ENCODE peak calls at places on chromosomes 12 and 14, in seven cellular contexts. One of them, this sample, is unnamed.

GRCh38 chr12:29255061-29255460 is 106.0 kb downstream of the FAR2 start:
- DNase-seq in tibial artery: no peak
- DNase-seq in testis: no peak
- DNase-seq in HCT116: no peak
- DNase-seq in CD8-positive, alpha-beta T cell: no peak
- DNase-seq in transverse colon: no peak
- DNase-seq in neural progenitor cell: no peak
- DNase-seq in this sample: no peak

GRCh38 chr12:42652048-42652447 is 62.5 kb upstream of the PRICKLE1 start:
- DNase-seq in CD8-positive, alpha-beta T cell: no peak
- DNase-seq in neural progenitor cell: no peak
- DNase-seq in tibial artery: no peak
- DNase-seq in HCT116: no peak
- DNase-seq in testis: no peak
- DNase-seq in transverse colon: no peak
- DNase-seq in this sample: no peak

GRCh38 chr12:25119020-25119419 is 75.9 kb downstream of the DNAI7 start:
- DNase-seq in testis: no peak
- DNase-seq in tibial artery: no peak
- DNase-seq in neural progenitor cell: no peak
- DNase-seq in transverse colon: no peak
- DNase-seq in CD8-positive, alpha-beta T cell: no peak
- DNase-seq in HCT116: no peak
- DNase-seq in this sample: no peak

GRCh38 chr14:102146423-102146822 is 6.7 kb downstream of the WDR20 start:
- DNase-seq in tibial artery: no peak
- DNase-seq in transverse colon: no peak
- DNase-seq in neural progenitor cell: no peak
- DNase-seq in testis: no peak
- DNase-seq in HCT116: no peak
- DNase-seq in CD8-positive, alpha-beta T cell: no peak
- DNase-seq in this sample: no peak

GRCh38 chr14:103923863-103924262 is 4.4 kb upstream of the TDRD9 start:
- DNase-seq in CD8-positive, alpha-beta T cell: no peak
- DNase-seq in neural progenitor cell: no peak
- DNase-seq in transverse colon: no peak
- DNase-seq in HCT116: no peak
- DNase-seq in testis: no peak
- DNase-seq in tibial artery: peak; percentile 29
- DNase-seq in this sample: no peak

GRCh38 chr14:104751539-104752337 is 1.2 kb upstream of the SIVA1 start:
- DNase-seq in neural progenitor cell: no peak
- DNase-seq in testis: no peak
- DNase-seq in HCT116: no peak
- DNase-seq in CD8-positive, alpha-beta T cell: no peak
- DNase-seq in tibial artery: no peak
- DNase-seq in transverse colon: no peak
- DNase-seq in this sample: no peak

GRCh38 chr14:67276131-67276530 is 34.9 kb downstream of the PALS1 start:
- DNase-seq in neural progenitor cell: no peak
- DNase-seq in CD8-positive, alpha-beta T cell: no peak
- DNase-seq in transverse colon: no peak
- DNase-seq in testis: no peak
- DNase-seq in HCT116: no peak
- DNase-seq in tibial artery: no peak
- DNase-seq in this sample: no peak

GRCh38 chr12:123998960-123999359 is 25.9 kb downstream of the ZNF664 start:
- DNase-seq in testis: no peak
- DNase-seq in HCT116: no peak
- DNase-seq in tibial artery: no peak
- DNase-seq in neural progenitor cell: no peak
- DNase-seq in transverse colon: no peak
- DNase-seq in CD8-positive, alpha-beta T cell: no peak
- DNase-seq in this sample: no peak

GRCh38 chr14:56216631-56217379 is 98.6 kb downstream of the PELI2 start:
- DNase-seq in HCT116: no peak
- DNase-seq in neural progenitor cell: no peak
- DNase-seq in CD8-positive, alpha-beta T cell: no peak
- DNase-seq in testis: peak; percentile 76
- DNase-seq in transverse colon: peak; percentile 51
- DNase-seq in tibial artery: no peak
- DNase-seq in this sample: no peak

GRCh38 chr14:100645200-100645985 is 58.2 kb upstream of the BEGAIN start:
- DNase-seq in transverse colon: peak; percentile 93
- DNase-seq in HCT116: peak; percentile 76
- DNase-seq in testis: peak; percentile 96
- DNase-seq in tibial artery: peak; percentile 75
- DNase-seq in neural progenitor cell: peak; percentile 94
- DNase-seq in CD8-positive, alpha-beta T cell: peak; percentile 91
- DNase-seq in this sample: peak; percentile 24

GRCh38 chr14:52400846-52401245 is 86.7 kb downstream of the PTGER2 start:
- DNase-seq in neural progenitor cell: no peak
- DNase-seq in CD8-positive, alpha-beta T cell: no peak
- DNase-seq in HCT116: no peak
- DNase-seq in testis: no peak
- DNase-seq in tibial artery: no peak
- DNase-seq in transverse colon: no peak
- DNase-seq in this sample: no peak

GRCh38 chr14:105974902-105975301 is 448.5 kb downstream of the TMEM121 start:
- DNase-seq in tibial artery: no peak
- DNase-seq in HCT116: peak; percentile 8
- DNase-seq in CD8-positive, alpha-beta T cell: peak; percentile 86
- DNase-seq in neural progenitor cell: no peak
- DNase-seq in testis: peak; percentile 19
- DNase-seq in transverse colon: peak; percentile 19
- DNase-seq in this sample: no peak

GRCh38 chr12:115960868-115961802 is 316.4 kb downstream of the MED13L start:
- DNase-seq in testis: no peak
- DNase-seq in CD8-positive, alpha-beta T cell: no peak
- DNase-seq in tibial artery: no peak
- DNase-seq in HCT116: no peak
- DNase-seq in neural progenitor cell: no peak
- DNase-seq in transverse colon: no peak
- DNase-seq in this sample: no peak

GRCh38 chr12:98478606-98479005 is 36.8 kb upstream of the TMPO start:
- DNase-seq in CD8-positive, alpha-beta T cell: no peak
- DNase-seq in testis: no peak
- DNase-seq in neural progenitor cell: no peak
- DNase-seq in transverse colon: no peak
- DNase-seq in tibial artery: no peak
- DNase-seq in HCT116: no peak
- DNase-seq in this sample: no peak

GRCh38 chr14:62117010-62117717 is 354.9 kb downstream of the SNAPC1 start:
- DNase-seq in CD8-positive, alpha-beta T cell: peak; percentile 66
- DNase-seq in transverse colon: peak; percentile 48
- DNase-seq in testis: peak; percentile 85
- DNase-seq in HCT116: no peak
- DNase-seq in neural progenitor cell: peak; percentile 97
- DNase-seq in tibial artery: peak; percentile 64
- DNase-seq in this sample: peak; percentile 76

DNA sequence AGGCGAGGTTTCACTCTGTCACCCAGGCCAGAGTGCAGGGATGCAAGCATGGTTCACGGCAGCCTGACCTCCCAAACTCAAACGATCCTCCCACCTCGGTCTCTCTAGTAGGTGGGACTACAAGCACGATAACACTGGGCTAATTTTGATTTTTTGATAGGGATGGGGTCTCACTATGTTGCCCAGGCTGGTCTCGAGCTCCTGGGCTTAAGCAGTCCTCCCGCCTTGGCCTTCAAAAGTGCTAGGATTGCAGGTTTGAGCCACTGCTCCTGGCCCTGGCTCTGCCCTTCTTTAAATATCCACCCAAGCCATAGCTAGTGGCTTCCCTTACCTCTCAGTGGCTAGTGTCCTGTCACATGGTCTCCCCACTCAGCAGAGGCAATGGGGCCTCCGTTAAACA is 17.8 kb downstream of the SFSWAP start:
- DNase-seq in testis: no peak
- DNase-seq in HCT116: no peak
- DNase-seq in tibial artery: no peak
- DNase-seq in CD8-positive, alpha-beta T cell: no peak
- DNase-seq in transverse colon: no peak
- DNase-seq in neural progenitor cell: no peak
- DNase-seq in this sample: no peak
- H3K36me3 ChIP-seq in testis: peaks cover 3% of the 10 kb centered on the region
- H3K36me3 ChIP-seq in HCT116: peaks cover 54% of the 10 kb centered on the region
- H3K36me3 ChIP-seq in tibial artery: peaks cover 89% of the 10 kb centered on the region
- H3K36me3 ChIP-seq in CD8-positive, alpha-beta T cell: peaks cover 85% of the 10 kb centered on the region
- H3K36me3 ChIP-seq in transverse colon: peaks cover 79% of the 10 kb centered on the region
- H3K36me3 ChIP-seq in neural progenitor cell: peaks cover 18% of the 10 kb centered on the region
- H3K36me3 ChIP-seq in this sample: peaks cover 43% of the 10 kb centered on the region

GRCh38 chr12:119153477-119154434 is 25.0 kb upstream of the HSPB8 start:
- DNase-seq in transverse colon: peak; percentile 25
- DNase-seq in neural progenitor cell: peak; percentile 98
- DNase-seq in testis: peak; percentile 76
- DNase-seq in tibial artery: peak; percentile 89
- DNase-seq in CD8-positive, alpha-beta T cell: no peak
- DNase-seq in HCT116: peak; percentile 68
- DNase-seq in this sample: no peak

GRCh38 chr12:119154435-119154818 is 24.3 kb upstream of the HSPB8 start:
- DNase-seq in HCT116: peak; percentile 56
- DNase-seq in CD8-positive, alpha-beta T cell: no peak
- DNase-seq in neural progenitor cell: peak; percentile 88
- DNase-seq in testis: peak; percentile 66
- DNase-seq in transverse colon: no peak
- DNase-seq in tibial artery: no peak
- DNase-seq in this sample: no peak

GRCh38 chr12:119157528-119157927 is 21.2 kb upstream of the HSPB8 start:
- DNase-seq in testis: no peak
- DNase-seq in CD8-positive, alpha-beta T cell: no peak
- DNase-seq in transverse colon: no peak
- DNase-seq in HCT116: no peak
- DNase-seq in tibial artery: no peak
- DNase-seq in neural progenitor cell: no peak
- DNase-seq in this sample: no peak

GRCh38 chr12:119158004-119158776 is 20.5 kb upstream of the HSPB8 start:
- DNase-seq in neural progenitor cell: no peak
- DNase-seq in transverse colon: no peak
- DNase-seq in CD8-positive, alpha-beta T cell: no peak
- DNase-seq in HCT116: no peak
- DNase-seq in tibial artery: no peak
- DNase-seq in testis: no peak
- DNase-seq in this sample: no peak

DNA sequence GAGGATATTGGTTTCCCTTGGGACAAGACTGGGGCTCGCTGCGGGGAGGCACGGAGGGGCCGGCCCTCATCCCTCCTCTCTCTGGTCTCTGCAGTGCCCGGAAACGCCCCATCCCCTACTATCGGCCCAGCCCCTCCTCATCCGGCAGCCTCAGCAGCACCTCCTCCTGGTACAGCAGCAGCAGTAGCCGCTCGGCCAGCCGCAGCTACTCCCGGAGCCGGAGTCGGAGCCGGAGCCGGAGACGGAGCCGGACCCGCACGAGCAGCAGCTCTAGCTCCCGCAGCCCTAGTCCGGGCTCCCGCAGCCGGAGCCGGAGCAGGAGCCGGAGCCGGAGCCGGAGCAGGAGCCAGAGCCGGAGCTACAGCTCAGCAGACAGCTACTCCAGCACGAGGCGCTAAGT is 22.3 kb upstream of the HSPB8 start:
- DNase-seq in neural progenitor cell: peak; percentile 52
- DNase-seq in tibial artery: no peak
- DNase-seq in CD8-positive, alpha-beta T cell: no peak
- DNase-seq in testis: peak; percentile 38
- DNase-seq in transverse colon: no peak
- DNase-seq in HCT116: no peak
- DNase-seq in this sample: no peak
- TF ChIP-seq CTCF in neural progenitor cell: peak; percentile 40
- TF ChIP-seq CTCF in tibial artery: no peak
- TF ChIP-seq CTCF in CD8-positive, alpha-beta T cell: no peak
- TF ChIP-seq CTCF in testis: no peak
- TF ChIP-seq CTCF in transverse colon: no peak
- TF ChIP-seq CTCF in HCT116: peak; percentile 40
- TF ChIP-seq CTCF in this sample: no peak

GRCh38 chr12:77594386-77594785 is 236.3 kb upstream of the NAV3 start:
- DNase-seq in CD8-positive, alpha-beta T cell: no peak
- DNase-seq in HCT116: no peak
- DNase-seq in tibial artery: no peak
- DNase-seq in testis: no peak
- DNase-seq in neural progenitor cell: no peak
- DNase-seq in transverse colon: no peak
- DNase-seq in this sample: no peak

GRCh38 chr12:77590306-77590705 is 240.4 kb upstream of the NAV3 start:
- DNase-seq in CD8-positive, alpha-beta T cell: no peak
- DNase-seq in neural progenitor cell: no peak
- DNase-seq in transverse colon: no peak
- DNase-seq in testis: no peak
- DNase-seq in HCT116: no peak
- DNase-seq in tibial artery: no peak
- DNase-seq in this sample: no peak

DNA sequence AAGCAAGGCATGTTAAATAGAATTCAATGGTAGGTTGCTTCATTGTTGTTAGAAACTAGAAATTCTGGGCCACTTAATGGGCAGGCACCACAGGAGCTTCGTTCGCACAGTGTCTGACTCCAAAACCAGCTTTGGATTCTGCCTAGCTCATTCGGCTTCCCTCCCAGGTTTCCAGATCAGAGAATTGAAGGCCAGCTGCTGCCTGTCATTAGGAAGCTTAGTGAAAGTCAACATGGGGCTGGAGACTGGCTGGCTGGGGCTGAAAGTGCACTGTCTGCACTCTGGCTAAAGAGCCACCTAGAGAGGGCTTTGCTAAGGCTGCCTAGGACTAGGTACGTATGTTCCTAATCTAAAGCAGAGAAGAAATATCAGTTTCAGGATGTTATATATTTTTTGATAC is 238.7 kb upstream of the NAV3 start:
- DNase-seq in transverse colon: no peak
- DNase-seq in neural progenitor cell: peak; percentile 84
- DNase-seq in CD8-positive, alpha-beta T cell: no peak
- DNase-seq in HCT116: no peak
- DNase-seq in tibial artery: no peak
- DNase-seq in testis: no peak
- DNase-seq in this sample: no peak
- H3K4me3 ChIP-seq in transverse colon: no peak overlapping the region
- H3K4me3 ChIP-seq in neural progenitor cell: no peak overlapping the region
- H3K4me3 ChIP-seq in CD8-positive, alpha-beta T cell: no peak overlapping the region
- H3K4me3 ChIP-seq in HCT116: no peak overlapping the region
- H3K4me3 ChIP-seq in tibial artery: no peak overlapping the region
- H3K4me3 ChIP-seq in testis: no peak overlapping the region
- H3K4me3 ChIP-seq in this sample: no peak overlapping the region

DNA sequence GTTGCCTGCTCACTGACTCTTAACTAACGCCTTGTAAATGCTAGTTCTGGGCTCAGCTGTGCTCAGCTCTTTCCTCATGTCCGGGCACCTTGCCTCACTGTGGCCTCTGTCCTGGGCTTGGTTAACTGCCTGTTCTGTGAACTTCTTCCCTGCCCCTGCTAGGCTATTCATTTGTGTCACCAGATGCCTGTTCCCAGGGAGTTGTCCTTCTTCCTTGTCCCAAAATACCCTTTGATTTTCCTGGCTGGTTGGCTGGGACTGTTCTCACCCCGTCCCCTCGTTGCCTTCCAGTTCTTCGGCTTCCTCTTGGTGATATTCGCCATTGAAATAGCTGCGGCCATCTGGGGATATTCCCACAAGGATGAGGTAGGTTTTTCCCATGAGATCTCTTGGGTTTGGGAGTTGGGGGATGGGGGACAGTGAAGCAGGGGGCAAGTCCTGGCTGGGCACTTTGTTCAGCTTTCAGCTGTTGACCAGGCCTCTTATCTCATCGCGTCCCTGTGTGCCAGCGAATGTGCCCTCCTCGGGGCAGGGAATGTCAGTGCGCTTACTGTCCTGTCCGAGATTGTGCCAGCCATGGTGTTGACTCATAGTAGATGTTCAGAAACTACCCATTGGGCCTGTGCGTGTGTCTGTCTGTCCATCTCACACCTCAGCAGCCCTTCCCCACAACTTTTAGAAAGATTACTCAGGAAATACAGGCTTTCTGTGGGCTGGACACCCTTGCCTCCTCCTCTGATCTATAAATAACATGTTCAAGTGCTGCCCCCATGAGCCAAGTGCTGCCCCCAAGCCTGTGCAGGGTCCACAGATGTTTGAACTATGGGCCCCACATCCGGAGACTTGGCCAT is 33.1 kb downstream of the CD9 start:
- DNase-seq in CD8-positive, alpha-beta T cell: no peak
- DNase-seq in neural progenitor cell: no peak
- DNase-seq in tibial artery: peak; percentile 69
- DNase-seq in transverse colon: peak; percentile 82
- DNase-seq in testis: no peak
- DNase-seq in HCT116: no peak
- DNase-seq in this sample: no peak
- H3K36me3 ChIP-seq in CD8-positive, alpha-beta T cell: no peaks in the 10 kb centered on the region
- H3K36me3 ChIP-seq in neural progenitor cell: no peaks in the 10 kb centered on the region
- H3K36me3 ChIP-seq in tibial artery: peaks cover 57% of the 10 kb centered on the region
- H3K36me3 ChIP-seq in transverse colon: peaks cover 24% of the 10 kb centered on the region
- H3K36me3 ChIP-seq in testis: no peaks in the 10 kb centered on the region
- H3K36me3 ChIP-seq in HCT116: peaks cover 43% of the 10 kb centered on the region
- H3K36me3 ChIP-seq in this sample: no peaks in the 10 kb centered on the region

This sample was measured in GM06990.